ENCODE peak calls at places on chromosomes 12 and 14, in four cellular contexts. One of them, this sample, is unnamed.

GRCh38 chr12:93127582-93128331 is 198.7 kb upstream of the EEA1 start:
- ATAC-seq in A549: no peak
- ATAC-seq in left cardiac atrium: peak
- ATAC-seq in body of pancreas: peak
- ATAC-seq in this sample: no peak

GRCh38 chr14:94713115-94713514 is 56.8 kb downstream of the GSC start:
- ATAC-seq in A549: no peak
- ATAC-seq in left cardiac atrium: no peak
- ATAC-seq in body of pancreas: no peak
- ATAC-seq in this sample: no peak

GRCh38 chr12:5015711-5016492 is 27.8 kb upstream of the KCNA5 start:
- ATAC-seq in A549: no peak
- ATAC-seq in left cardiac atrium: no peak
- ATAC-seq in body of pancreas: no peak
- ATAC-seq in this sample: peak

GRCh38 chr14:31895206-31895605 is 181.9 kb upstream of the ARHGAP5 start:
- ATAC-seq in body of pancreas: no peak
- ATAC-seq in left cardiac atrium: no peak
- ATAC-seq in A549: no peak
- ATAC-seq in this sample: no peak

GRCh38 chr12:78220811-78221210 is 390.1 kb downstream of the NAV3 start:
- ATAC-seq in left cardiac atrium: no peak
- ATAC-seq in A549: no peak
- ATAC-seq in body of pancreas: no peak
- ATAC-seq in this sample: no peak

GRCh38 chr12:89353823-89354629 is 1.7 kb upstream of the DUSP6 start:
- ATAC-seq in A549: peak
- ATAC-seq in body of pancreas: peak
- ATAC-seq in left cardiac atrium: peak
- ATAC-seq in this sample: peak

GRCh38 chr14:92880351-92880750 is 42.6 kb upstream of the CHGA start:
- ATAC-seq in body of pancreas: no peak
- ATAC-seq in A549: no peak
- ATAC-seq in left cardiac atrium: no peak
- ATAC-seq in this sample: no peak

GRCh38 chr14:66398437-66398836 is 87.7 kb upstream of the CCDC196 start:
- ATAC-seq in left cardiac atrium: no peak
- ATAC-seq in A549: no peak
- ATAC-seq in body of pancreas: no peak
- ATAC-seq in this sample: no peak

GRCh38 chr12:45309826-45310626 is 94.1 kb downstream of the ANO6 start:
- ATAC-seq in A549: no peak
- ATAC-seq in body of pancreas: no peak
- ATAC-seq in left cardiac atrium: peak
- ATAC-seq in this sample: peak

GRCh38 chr12:5220835-5221234 is 177.2 kb downstream of the KCNA5 start:
- ATAC-seq in A549: no peak
- ATAC-seq in body of pancreas: no peak
- ATAC-seq in left cardiac atrium: no peak
- ATAC-seq in this sample: peak

GRCh38 chr14:91273885-91274273 is 29.4 kb upstream of the GPR68 start:
- ATAC-seq in left cardiac atrium: no peak
- ATAC-seq in A549: no peak
- ATAC-seq in body of pancreas: no peak
- ATAC-seq in this sample: no peak